ENCODE peak calls at places on chromosomes 13 and 19, in six cellular contexts. One of them, this sample, is unnamed.

GRCh38 chr19:15701757-15702589 is 25.9 kb upstream of the OR10H2 start:
- DNase-seq in GM23248: no peak
- DNase-seq in NCI-H510A: no peak
- DNase-seq in mesothelial cell of epicardium: no peak
- DNase-seq in neural crest cell: no peak
- DNase-seq in ecto neural progenitor cell: no peak
- DNase-seq in this sample: no peak

GRCh38 chr13:50942630-50943311 is 33.2 kb downstream of the RNASEH2B start:
- DNase-seq in GM23248: no peak
- DNase-seq in NCI-H510A: no peak
- DNase-seq in mesothelial cell of epicardium: no peak
- DNase-seq in neural crest cell: no peak
- DNase-seq in ecto neural progenitor cell: no peak
- DNase-seq in this sample: no peak

GRCh38 chr13:65725001-65725400 is 1505.1 kb downstream of the PCDH9 start:
- DNase-seq in GM23248: no peak
- DNase-seq in NCI-H510A: no peak
- DNase-seq in mesothelial cell of epicardium: no peak
- DNase-seq in neural crest cell: no peak
- DNase-seq in ecto neural progenitor cell: no peak
- DNase-seq in this sample: no peak

GRCh38 chr13:26695360-26695705 is 65.3 kb downstream of the GPR12 start:
- DNase-seq in GM23248: peak
- DNase-seq in NCI-H510A: no peak
- DNase-seq in mesothelial cell of epicardium: no peak
- DNase-seq in neural crest cell: no peak
- DNase-seq in ecto neural progenitor cell: no peak
- DNase-seq in this sample: no peak

GRCh38 chr13:33256148-33256547 is 29.4 kb downstream of the STARD13 start:
- DNase-seq in GM23248: no peak
- DNase-seq in NCI-H510A: no peak
- DNase-seq in mesothelial cell of epicardium: no peak
- DNase-seq in neural crest cell: no peak
- DNase-seq in ecto neural progenitor cell: no peak
- DNase-seq in this sample: no peak

GRCh38 chr13:49627831-49628652 is at the start of gene ARL11:
- DNase-seq in GM23248: no peak
- DNase-seq in NCI-H510A: no peak
- DNase-seq in mesothelial cell of epicardium: no peak
- DNase-seq in neural crest cell: no peak
- DNase-seq in ecto neural progenitor cell: peak
- DNase-seq in this sample: peak

GRCh38 chr19:44776402-44777096 is 1.1 kb upstream of the CBLC start:
- DNase-seq in GM23248: no peak
- DNase-seq in NCI-H510A: no peak
- DNase-seq in mesothelial cell of epicardium: peak
- DNase-seq in neural crest cell: no peak
- DNase-seq in ecto neural progenitor cell: no peak
- DNase-seq in this sample: no peak

GRCh38 chr13:32911506-32911905 is 104.7 kb upstream of the KL start:
- DNase-seq in GM23248: peak
- DNase-seq in NCI-H510A: no peak
- DNase-seq in mesothelial cell of epicardium: no peak
- DNase-seq in neural crest cell: no peak
- DNase-seq in ecto neural progenitor cell: no peak
- DNase-seq in this sample: no peak

GRCh38 chr19:8252922-8253589 is 43.9 kb downstream of the CERS4 start:
- DNase-seq in GM23248: peak
- DNase-seq in NCI-H510A: peak
- DNase-seq in mesothelial cell of epicardium: peak
- DNase-seq in neural crest cell: peak
- DNase-seq in ecto neural progenitor cell: peak
- DNase-seq in this sample: peak

GRCh38 chr19:33064117-33064777 is 441 bp downstream of the RHPN2 start:
- DNase-seq in GM23248: peak
- DNase-seq in NCI-H510A: peak
- DNase-seq in mesothelial cell of epicardium: peak
- DNase-seq in neural crest cell: no peak
- DNase-seq in ecto neural progenitor cell: no peak
- DNase-seq in this sample: peak

GRCh38 chr19:3190921-3191805 is 5.4 kb downstream of the NCLN start:
- DNase-seq in GM23248: no peak
- DNase-seq in NCI-H510A: no peak
- DNase-seq in mesothelial cell of epicardium: no peak
- DNase-seq in neural crest cell: no peak
- DNase-seq in ecto neural progenitor cell: no peak
- DNase-seq in this sample: no peak

GRCh38 chr19:4380254-4380727 is 20.1 kb downstream of the SH3GL1 start:
- DNase-seq in GM23248: peak
- DNase-seq in NCI-H510A: no peak
- DNase-seq in mesothelial cell of epicardium: no peak
- DNase-seq in neural crest cell: no peak
- DNase-seq in ecto neural progenitor cell: no peak
- DNase-seq in this sample: no peak

GRCh38 chr13:71786815-71787214 is 80.2 kb downstream of the DACH1 start:
- DNase-seq in GM23248: no peak
- DNase-seq in NCI-H510A: no peak
- DNase-seq in mesothelial cell of epicardium: no peak
- DNase-seq in neural crest cell: no peak
- DNase-seq in ecto neural progenitor cell: no peak
- DNase-seq in this sample: no peak

GRCh38 chr13:111122056-111122455 is 6.9 kb downstream of the ARHGEF7 start:
- DNase-seq in GM23248: no peak
- DNase-seq in NCI-H510A: peak
- DNase-seq in mesothelial cell of epicardium: no peak
- DNase-seq in neural crest cell: no peak
- DNase-seq in ecto neural progenitor cell: no peak
- DNase-seq in this sample: peak

GRCh38 chr13:27283906-27284523 is 13.4 kb downstream of the RASL11A start:
- DNase-seq in GM23248: peak
- DNase-seq in NCI-H510A: no peak
- DNase-seq in mesothelial cell of epicardium: no peak
- DNase-seq in neural crest cell: no peak
- DNase-seq in ecto neural progenitor cell: no peak
- DNase-seq in this sample: no peak

GRCh38 chr19:17829855-17830566 is 8.7 kb upstream of the INSL3 start:
- DNase-seq in GM23248: peak
- DNase-seq in NCI-H510A: no peak
- DNase-seq in mesothelial cell of epicardium: peak
- DNase-seq in neural crest cell: peak
- DNase-seq in ecto neural progenitor cell: peak
- DNase-seq in this sample: peak

GRCh38 chr19:1747285-1748114 is 5.8 kb upstream of the ONECUT3 start:
- DNase-seq in GM23248: peak
- DNase-seq in NCI-H510A: no peak
- DNase-seq in mesothelial cell of epicardium: no peak
- DNase-seq in neural crest cell: no peak
- DNase-seq in ecto neural progenitor cell: no peak
- DNase-seq in this sample: no peak

GRCh38 chr19:51564791-51565190 is 6.3 kb upstream of the ZNF175 start:
- DNase-seq in GM23248: no peak
- DNase-seq in NCI-H510A: no peak
- DNase-seq in mesothelial cell of epicardium: no peak
- DNase-seq in neural crest cell: no peak
- DNase-seq in ecto neural progenitor cell: no peak
- DNase-seq in this sample: no peak

GRCh38 chr19:44003461-44004134 is 841 bp downstream of the ZNF230 start:
- DNase-seq in GM23248: peak
- DNase-seq in NCI-H510A: no peak
- DNase-seq in mesothelial cell of epicardium: no peak
- DNase-seq in neural crest cell: no peak
- DNase-seq in ecto neural progenitor cell: peak
- DNase-seq in this sample: peak

GRCh38 chr19:10961073-10961762 is 388 bp downstream of the SMARCA4 start:
- DNase-seq in GM23248: peak
- DNase-seq in NCI-H510A: no peak
- DNase-seq in mesothelial cell of epicardium: no peak
- DNase-seq in neural crest cell: peak
- DNase-seq in ecto neural progenitor cell: peak
- DNase-seq in this sample: no peak

GRCh38 chr19:12838893-12839656 is 760 bp downstream of the MAST1 start:
- DNase-seq in GM23248: no peak
- DNase-seq in NCI-H510A: no peak
- DNase-seq in mesothelial cell of epicardium: no peak
- DNase-seq in neural crest cell: no peak
- DNase-seq in ecto neural progenitor cell: no peak
- DNase-seq in this sample: no peak

GRCh38 chr19:45306522-45307027 is 16.1 kb downstream of the CKM start:
- DNase-seq in GM23248: no peak
- DNase-seq in NCI-H510A: peak
- DNase-seq in mesothelial cell of epicardium: peak
- DNase-seq in neural crest cell: no peak
- DNase-seq in ecto neural progenitor cell: no peak
- DNase-seq in this sample: peak

GRCh38 chr13:32443111-32443510 is 15.2 kb upstream of the N4BP2L1 start:
- DNase-seq in GM23248: peak
- DNase-seq in NCI-H510A: no peak
- DNase-seq in mesothelial cell of epicardium: no peak
- DNase-seq in neural crest cell: no peak
- DNase-seq in ecto neural progenitor cell: no peak
- DNase-seq in this sample: no peak

GRCh38 chr13:40060318-40061007 is 405.0 kb downstream of the COG6 start:
- DNase-seq in GM23248: peak
- DNase-seq in NCI-H510A: no peak
- DNase-seq in mesothelial cell of epicardium: no peak
- DNase-seq in neural crest cell: no peak
- DNase-seq in ecto neural progenitor cell: no peak
- DNase-seq in this sample: no peak

GRCh38 chr19:55549500-55550320 is 4.4 kb upstream of the SBK3 start:
- DNase-seq in GM23248: peak
- DNase-seq in NCI-H510A: no peak
- DNase-seq in mesothelial cell of epicardium: no peak
- DNase-seq in neural crest cell: peak
- DNase-seq in ecto neural progenitor cell: peak
- DNase-seq in this sample: no peak

GRCh38 chr19:42242071-42242511 is 311 bp downstream of the GSK3A start:
- DNase-seq in GM23248: peak
- DNase-seq in NCI-H510A: no peak
- DNase-seq in mesothelial cell of epicardium: no peak
- DNase-seq in neural crest cell: no peak
- DNase-seq in ecto neural progenitor cell: no peak
- DNase-seq in this sample: no peak

GRCh38 chr19:35479278-35479677 is 11.0 kb downstream of the KRTDAP start:
- DNase-seq in GM23248: no peak
- DNase-seq in NCI-H510A: no peak
- DNase-seq in mesothelial cell of epicardium: no peak
- DNase-seq in neural crest cell: no peak
- DNase-seq in ecto neural progenitor cell: no peak
- DNase-seq in this sample: no peak

GRCh38 chr13:41352935-41353801 is 42.1 kb downstream of the NAA16 start:
- DNase-seq in GM23248: peak
- DNase-seq in NCI-H510A: no peak
- DNase-seq in mesothelial cell of epicardium: peak
- DNase-seq in neural crest cell: peak
- DNase-seq in ecto neural progenitor cell: no peak
- DNase-seq in this sample: no peak

GRCh38 chr19:14494910-14495677 is 833 bp downstream of the GIPC1 start:
- DNase-seq in GM23248: peak
- DNase-seq in NCI-H510A: no peak
- DNase-seq in mesothelial cell of epicardium: no peak
- DNase-seq in neural crest cell: no peak
- DNase-seq in ecto neural progenitor cell: no peak
- DNase-seq in this sample: no peak

GRCh38 chr13:76014618-76015315 is 378.6 kb downstream of the LMO7 start:
- DNase-seq in GM23248: peak
- DNase-seq in NCI-H510A: no peak
- DNase-seq in mesothelial cell of epicardium: no peak
- DNase-seq in neural crest cell: no peak
- DNase-seq in ecto neural progenitor cell: no peak
- DNase-seq in this sample: no peak

GRCh38 chr13:89695343-89696257 is 1651.9 kb upstream of the MIR17HG start:
- DNase-seq in GM23248: peak
- DNase-seq in NCI-H510A: peak
- DNase-seq in mesothelial cell of epicardium: peak
- DNase-seq in neural crest cell: peak
- DNase-seq in ecto neural progenitor cell: peak
- DNase-seq in this sample: peak

GRCh38 chr19:35351441-35352176 is 3.9 kb downstream of the FFAR1 start:
- DNase-seq in GM23248: no peak
- DNase-seq in NCI-H510A: no peak
- DNase-seq in mesothelial cell of epicardium: no peak
- DNase-seq in neural crest cell: no peak
- DNase-seq in ecto neural progenitor cell: peak
- DNase-seq in this sample: no peak

GRCh38 chr13:22074403-22074802 is 403.5 kb downstream of the FGF9 start:
- DNase-seq in GM23248: no peak
- DNase-seq in NCI-H510A: no peak
- DNase-seq in mesothelial cell of epicardium: no peak
- DNase-seq in neural crest cell: no peak
- DNase-seq in ecto neural progenitor cell: no peak
- DNase-seq in this sample: no peak

GRCh38 chr19:18612772-18613588 is at the start of gene TMEM59L:
- DNase-seq in GM23248: peak
- DNase-seq in NCI-H510A: no peak
- DNase-seq in mesothelial cell of epicardium: no peak
- DNase-seq in neural crest cell: no peak
- DNase-seq in ecto neural progenitor cell: peak
- DNase-seq in this sample: no peak